ENCODE peak calls at places on chromosomes 5 and 9, in eight cellular contexts. E, Q, F, R, D, X, Z and H are unnamed samples.

GRCh38 chr9:18294229-18294628 is 179.7 kb upstream of the ADAMTSL1 start:
- DNase-seq in E (no peak), Q (no peak), F (no peak), R (no peak), D (no peak), X (no peak), Z (no peak), H (no peak)

GRCh38 chr9:87862536-87863268 is 20.0 kb upstream of the SPATA31E1 start:
- DNase-seq in E (peak), Q (no peak), F (peak), R (no peak), D (peak), X (no peak), Z (no peak), H (no peak)

GRCh38 chr5:171888051-171888481 is 102.4 kb downstream of the SMIM23 start:
- DNase-seq in E (no peak), Q (no peak), F (no peak), R (no peak), D (no peak), X (no peak), Z (no peak), H (no peak)

GRCh38 chr9:68769852-68770251 is 64.8 kb downstream of the PIP5K1B start:
- DNase-seq in E (no peak), Q (no peak), F (no peak), R (no peak), D (no peak), X (no peak), Z (no peak), H (no peak)

GRCh38 chr5:33929925-33930690 is 6.1 kb upstream of the RXFP3 start:
- DNase-seq in E (no peak), Q (no peak), F (no peak), R (no peak), D (peak), X (no peak), Z (no peak), H (no peak)

GRCh38 chr5:10631597-10631996 is 67.7 kb downstream of the ANKRD33B start:
- DNase-seq in E (no peak), Q (no peak), F (no peak), R (no peak), D (no peak), X (no peak), Z (no peak), H (no peak)

GRCh38 chr9:4116708-4117460 is 183.0 kb downstream of the GLIS3 start:
- DNase-seq in E (no peak), Q (no peak), F (no peak), R (no peak), D (no peak), X (no peak), Z (no peak), H (no peak)

GRCh38 chr9:7117676-7118561 is 360.1 kb downstream of the KDM4C start:
- DNase-seq in E (no peak), Q (no peak), F (no peak), R (no peak), D (peak), X (peak), Z (no peak), H (peak)

GRCh38 chr5:65907138-65907537 is 19.2 kb upstream of the ERBIN start:
- DNase-seq in E (peak), Q (no peak), F (no peak), R (no peak), D (peak), X (no peak), Z (no peak), H (no peak)

GRCh38 chr9:27565669-27566068 is 7.6 kb downstream of the C9orf72 start:
- DNase-seq in E (no peak), Q (no peak), F (no peak), R (no peak), D (no peak), X (no peak), Z (no peak), H (no peak)

GRCh38 chr5:95986937-95987520 is 25.4 kb upstream of the ELL2 start:
- DNase-seq in E (no peak), Q (no peak), F (no peak), R (no peak), D (peak), X (no peak), Z (no peak), H (no peak)

GRCh38 chr9:129667850-129668249 is 2.4 kb downstream of the PRRX2 start:
- DNase-seq in E (no peak), Q (no peak), F (no peak), R (no peak), D (no peak), X (no peak), Z (no peak), H (no peak)